ENCODE peak calls at places on chromosomes 6 and 20, in six cellular contexts. D, Q, L, E, G and K are unnamed samples.

GRCh38 chr6:68575765-68576439 is 59.2 kb upstream of the ADGRB3 start:
- DNase-seq in Q (no peak), D (peak; percentile 59), G (no peak), E (peak; percentile 42), L (no peak), K (no peak)

GRCh38 chr6:15752820-15753219 is 90.0 kb upstream of the DTNBP1 start:
- DNase-seq in E (no peak), D (no peak), Q (peak; percentile 25), L (peak; percentile 62), G (no peak), K (no peak)

GRCh38 chr20:57350086-57350710 is 857 bp upstream of the RAE1 start:
- DNase-seq in G (no peak), E (peak; percentile 70), D (no peak), Q (no peak), L (no peak), K (no peak)

GRCh38 chr20:63094767-63095499 is 88.2 kb upstream of the BHLHE23 start:
- DNase-seq in D (no peak), Q (no peak), L (no peak), G (no peak), E (no peak), K (no peak)

GRCh38 chr6:108914235-108915022 is 66.2 kb downstream of the ARMC2 start:
- DNase-seq in E (no peak), Q (peak; percentile 52), D (no peak), L (no peak), G (peak; percentile 19), K (peak; percentile 88)

GRCh38 chr20:20213722-20214121 is 154.2 kb upstream of the INSM1 start:
- DNase-seq in Q (no peak), E (no peak), D (no peak), L (no peak), G (no peak), K (no peak)

GRCh38 chr20:53159144-53159543 is 187.0 kb downstream of the TSHZ2 start:
- DNase-seq in L (no peak), E (no peak), D (no peak), G (no peak), Q (no peak), K (no peak)

GRCh38 chr20:32589256-32589655 is 4.1 kb upstream of the NOL4L start:
- DNase-seq in Q (no peak), G (no peak), D (no peak), L (no peak), E (no peak), K (no peak)

GRCh38 chr6:66153247-66153646 is 446.2 kb upstream of the EYS start:
- DNase-seq in D (no peak), L (no peak), E (no peak), Q (no peak), G (no peak), K (no peak)

GRCh38 chr6:66145867-66146266 is 438.8 kb upstream of the EYS start:
- DNase-seq in E (peak; percentile 48), G (no peak), L (no peak), D (no peak), Q (no peak), K (no peak)

DNA sequence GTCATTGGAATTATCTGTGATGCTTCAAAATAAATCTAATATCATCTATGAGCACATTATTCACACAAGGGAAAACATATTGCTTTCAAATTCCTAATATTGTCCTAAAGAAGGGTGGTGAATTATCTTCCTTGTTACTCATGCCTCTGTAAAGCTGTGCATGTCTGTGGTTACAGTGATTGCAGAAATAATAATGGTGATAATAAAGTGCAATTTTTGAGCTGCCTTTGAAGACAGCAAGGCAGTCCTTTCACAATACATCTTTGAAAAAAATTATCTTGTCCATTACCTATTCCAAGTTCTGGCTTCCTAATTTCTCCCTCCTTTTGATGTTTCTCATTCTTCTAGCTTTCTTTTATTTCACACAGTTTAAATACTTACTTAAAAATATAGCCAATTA is 442.1 kb upstream of the EYS start:
- DNase-seq in E (no peak), G (no peak), L (no peak), D (no peak), Q (no peak), K (no peak)
- TF ChIP-seq EP300 in E (no peak), G (no peak), L (no peak), D (no peak), Q (no peak), K (no peak)

DNA sequence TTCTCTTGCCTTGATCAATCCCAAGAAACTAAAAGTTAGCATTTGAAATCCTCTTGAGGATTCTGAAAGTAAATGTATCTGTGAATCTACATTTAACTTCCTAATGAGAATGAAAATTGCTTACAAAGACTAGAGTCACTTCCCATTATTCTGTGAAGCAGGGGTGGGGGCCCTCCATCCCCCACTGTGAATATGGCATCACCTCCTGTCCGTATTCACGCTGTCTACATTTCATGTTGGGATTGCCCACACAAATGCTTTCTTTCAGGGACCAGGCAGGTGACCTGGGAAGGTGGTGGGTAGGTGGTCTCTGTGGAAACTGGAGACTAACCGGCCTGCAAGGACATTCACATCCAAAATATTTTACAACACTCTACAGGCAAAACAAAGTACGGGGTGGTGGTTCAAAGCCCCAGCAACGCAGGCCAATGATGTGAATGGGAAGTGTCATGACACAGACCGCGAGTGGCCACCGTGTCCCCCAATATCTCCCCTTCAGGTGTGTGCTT is 132.1 kb downstream of the PRND start:
- DNase-seq in D (peak; percentile 34), G (no peak), Q (no peak), E (no peak), L (no peak), K (no peak)
- TF ChIP-seq EP300 in D (no peak), G (no peak), Q (no peak), E (no peak), L (no peak), K (no peak)

DNA sequence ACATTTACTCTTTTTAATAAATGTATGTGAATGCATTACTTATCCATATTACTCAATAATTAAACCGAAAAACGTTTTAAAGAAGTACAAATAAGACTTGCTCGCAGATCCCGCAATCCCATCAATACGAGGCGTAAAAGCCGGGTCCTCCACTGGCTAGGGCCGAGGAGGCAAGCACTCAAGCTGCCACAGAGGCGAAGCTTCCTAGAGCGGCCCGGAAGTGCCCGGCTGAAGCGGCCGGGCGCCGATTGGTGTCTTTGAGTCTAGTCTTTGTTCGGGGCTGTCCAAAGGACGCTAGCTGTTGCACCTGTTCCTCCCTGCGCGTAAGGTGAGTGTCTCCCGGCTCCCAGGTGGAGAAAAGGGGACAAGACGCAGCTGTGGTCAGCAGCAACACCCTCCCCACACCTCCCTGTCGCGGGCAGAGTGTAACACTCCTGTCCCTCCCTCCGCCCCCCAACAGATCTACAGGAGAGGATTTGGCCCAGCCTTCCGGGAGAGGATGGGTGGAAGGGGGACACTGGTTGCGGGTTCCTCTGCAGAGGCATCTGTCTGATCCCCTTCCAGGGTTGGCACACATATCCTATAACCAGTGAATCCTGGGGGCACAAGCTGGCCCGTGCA is at the start of gene ZSCAN16:
- DNase-seq in L (peak; percentile 93), E (peak; percentile 92), D (peak; percentile 89), G (peak; percentile 67), Q (peak; percentile 87), K (peak; percentile 90)
- TF ChIP-seq EP300 in L (no peak), E (no peak), D (no peak), G (no peak), Q (no peak), K (no peak)

GRCh38 chr6:154410619-154411044 is 54.0 kb upstream of the IPCEF1 start:
- DNase-seq in E (no peak), D (peak; percentile 75), Q (peak; percentile 48), G (peak; percentile 60), L (no peak), K (no peak)
- TF ChIP-seq EP300 in E (no peak), D (no peak), Q (no peak), G (peak; percentile 54), L (no peak), K (no peak)

DNA sequence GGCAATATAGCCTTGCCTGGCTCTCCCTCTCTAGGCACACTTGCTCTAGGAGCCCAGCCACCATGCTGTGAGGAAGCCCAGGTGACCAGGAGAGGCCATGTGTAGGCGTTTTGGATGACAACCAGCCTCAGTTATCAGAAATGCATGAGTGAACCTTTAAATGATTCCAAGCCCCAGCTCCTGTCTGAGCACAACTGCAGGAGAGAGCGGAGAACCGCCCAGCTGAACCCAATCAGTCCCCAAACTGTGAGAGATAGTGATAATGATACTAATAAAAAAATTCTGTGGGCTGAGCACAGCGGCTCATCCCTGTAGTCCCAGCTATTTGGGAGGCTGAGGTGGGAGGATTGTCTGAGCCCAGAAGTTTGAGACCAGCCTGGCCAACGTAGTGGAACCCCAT is 83.8 kb upstream of the TOX2 start:
- DNase-seq in E (no peak), L (no peak), Q (no peak), G (no peak), D (peak; percentile 14), K (no peak)
- TF ChIP-seq EP300 in E (no peak), L (no peak), Q (no peak), G (no peak), D (no peak), K (no peak)

DNA sequence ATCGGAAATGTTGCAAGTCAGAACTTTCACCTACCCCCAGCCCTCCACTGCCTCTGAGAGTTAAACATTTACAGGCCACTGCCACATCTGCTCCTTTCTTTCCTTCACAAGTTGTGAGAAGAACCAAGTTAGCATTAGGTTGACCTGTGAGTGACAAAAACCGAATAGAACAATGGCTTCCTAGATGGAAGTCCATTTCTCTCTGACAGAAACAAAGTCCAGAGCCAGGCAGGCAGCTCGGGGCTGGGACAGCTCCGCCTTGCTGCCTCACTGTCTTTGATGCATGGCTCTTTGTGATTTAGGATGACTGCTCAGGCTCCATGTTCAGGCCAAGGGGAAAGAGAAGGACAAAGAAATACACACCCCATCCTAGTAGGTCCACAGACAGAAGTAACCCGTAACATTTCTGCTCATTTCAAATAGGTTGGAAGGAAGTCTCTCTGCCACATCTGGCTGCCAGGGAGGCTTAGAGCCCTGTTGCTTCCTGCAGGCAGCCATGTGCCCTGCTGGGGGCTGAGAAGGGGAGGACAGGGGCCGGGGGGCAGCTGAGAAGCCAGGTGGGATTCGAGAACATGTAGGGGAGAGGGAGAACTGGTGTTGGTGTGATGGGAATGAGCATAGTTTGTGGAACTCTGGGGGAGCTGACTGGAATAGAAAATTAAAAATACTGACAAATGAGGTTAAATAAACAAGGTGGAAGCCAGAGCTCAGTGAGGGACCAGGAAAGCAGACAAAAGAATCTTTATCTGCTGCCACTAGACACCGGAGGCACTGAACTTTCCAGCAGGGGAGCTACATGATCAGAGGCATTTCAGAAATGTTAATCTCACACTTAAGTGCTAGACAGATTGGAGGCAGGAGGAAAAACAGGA is 19.5 kb upstream of the IER3 start:
- DNase-seq in Q (peak; percentile 99), L (no peak), G (no peak), E (no peak), D (no peak), K (no peak)
- TF ChIP-seq EP300 in Q (peak; percentile 94), L (no peak), G (peak; percentile 50), E (no peak), D (no peak), K (no peak)

GRCh38 chr20:33688938-33689424 is 2.8 kb upstream of the E2F1 start:
- DNase-seq in E (no peak), G (no peak), Q (peak; percentile 75), L (no peak), D (no peak), K (no peak)
- TF ChIP-seq EP300 in E (no peak), G (no peak), Q (peak; percentile 91), L (no peak), D (no peak), K (no peak)